ENCODE peak calls at places on chromosomes 4 and X, in six cellular contexts. One of them, this sample, is unnamed.

GRCh38 chr4:73067971-73068394 is 1.5 kb downstream of the COX18 start:
- DNase-seq in neural progenitor cell: no peak
- DNase-seq in IMR-90: peak; percentile 12
- DNase-seq in mammary epithelial cell: no peak
- DNase-seq in left ventricle myocardium inferior: no peak
- DNase-seq in right atrium auricular region: no peak
- DNase-seq in this sample: no peak

GRCh38 chrX:20352935-20353336 is 86.2 kb upstream of the RPS6KA3 start:
- DNase-seq in neural progenitor cell: no peak
- DNase-seq in IMR-90: no peak
- DNase-seq in mammary epithelial cell: no peak
- DNase-seq in left ventricle myocardium inferior: no peak
- DNase-seq in right atrium auricular region: no peak
- DNase-seq in this sample: no peak

GRCh38 chr4:95549246-95550138 is 719 bp upstream of the UNC5C start:
- DNase-seq in neural progenitor cell: peak; percentile 70
- DNase-seq in IMR-90: peak; percentile 19
- DNase-seq in mammary epithelial cell: peak; percentile 60
- DNase-seq in left ventricle myocardium inferior: peak; percentile 77
- DNase-seq in right atrium auricular region: peak; percentile 81
- DNase-seq in this sample: no peak

GRCh38 chr4:113952452-113953029 is 26.9 kb downstream of the ARSJ start:
- DNase-seq in neural progenitor cell: peak; percentile 78
- DNase-seq in IMR-90: peak; percentile 62
- DNase-seq in mammary epithelial cell: peak; percentile 27
- DNase-seq in left ventricle myocardium inferior: no peak
- DNase-seq in right atrium auricular region: no peak
- DNase-seq in this sample: peak; percentile 28

GRCh38 chr4:83139514-83140156 is 25.1 kb upstream of the PLAC8 start:
- DNase-seq in neural progenitor cell: no peak
- DNase-seq in IMR-90: no peak
- DNase-seq in mammary epithelial cell: no peak
- DNase-seq in left ventricle myocardium inferior: no peak
- DNase-seq in right atrium auricular region: no peak
- DNase-seq in this sample: no peak

GRCh38 chrX:12771445-12772069 is 19.7 kb upstream of the PRPS2 start:
- DNase-seq in neural progenitor cell: peak; percentile 84
- DNase-seq in IMR-90: peak; percentile 31
- DNase-seq in mammary epithelial cell: no peak
- DNase-seq in left ventricle myocardium inferior: peak; percentile 22
- DNase-seq in right atrium auricular region: no peak
- DNase-seq in this sample: peak; percentile 69

GRCh38 chr4:161382655-161383054 is 781.1 kb downstream of the FSTL5 start:
- DNase-seq in neural progenitor cell: no peak
- DNase-seq in IMR-90: no peak
- DNase-seq in mammary epithelial cell: no peak
- DNase-seq in left ventricle myocardium inferior: no peak
- DNase-seq in right atrium auricular region: no peak
- DNase-seq in this sample: no peak

GRCh38 chr4:5055411-5055810 is 4.1 kb downstream of the STK32B start:
- DNase-seq in neural progenitor cell: no peak
- DNase-seq in IMR-90: no peak
- DNase-seq in mammary epithelial cell: no peak
- DNase-seq in left ventricle myocardium inferior: no peak
- DNase-seq in right atrium auricular region: no peak
- DNase-seq in this sample: no peak

GRCh38 chrX:123425904-123426303 is 241.8 kb downstream of the GRIA3 start:
- DNase-seq in neural progenitor cell: no peak
- DNase-seq in IMR-90: no peak
- DNase-seq in mammary epithelial cell: peak; percentile 35
- DNase-seq in left ventricle myocardium inferior: no peak
- DNase-seq in right atrium auricular region: no peak
- DNase-seq in this sample: no peak

GRCh38 chrX:78119521-78120227 is 15.6 kb downstream of the PGK1 start:
- DNase-seq in neural progenitor cell: no peak
- DNase-seq in IMR-90: no peak
- DNase-seq in mammary epithelial cell: no peak
- DNase-seq in left ventricle myocardium inferior: no peak
- DNase-seq in right atrium auricular region: no peak
- DNase-seq in this sample: no peak

GRCh38 chr4:7805533-7806079 is 134.1 kb downstream of the AFAP1 start:
- DNase-seq in neural progenitor cell: peak; percentile 61
- DNase-seq in IMR-90: peak; percentile 95
- DNase-seq in mammary epithelial cell: peak; percentile 55
- DNase-seq in left ventricle myocardium inferior: peak; percentile 49
- DNase-seq in right atrium auricular region: peak; percentile 79
- DNase-seq in this sample: no peak

GRCh38 chrX:129632443-129632842 is 22.3 kb downstream of the APLN start:
- DNase-seq in neural progenitor cell: no peak
- DNase-seq in IMR-90: no peak
- DNase-seq in mammary epithelial cell: no peak
- DNase-seq in left ventricle myocardium inferior: no peak
- DNase-seq in right atrium auricular region: no peak
- DNase-seq in this sample: no peak

GRCh38 chr4:182745268-182745667 is 171.9 kb downstream of the DCTD start:
- DNase-seq in neural progenitor cell: no peak
- DNase-seq in IMR-90: no peak
- DNase-seq in mammary epithelial cell: peak; percentile 80
- DNase-seq in left ventricle myocardium inferior: no peak
- DNase-seq in right atrium auricular region: no peak
- DNase-seq in this sample: no peak

GRCh38 chr4:184961693-184962092 is 56.6 kb upstream of the HELT start:
- DNase-seq in neural progenitor cell: no peak
- DNase-seq in IMR-90: no peak
- DNase-seq in mammary epithelial cell: no peak
- DNase-seq in left ventricle myocardium inferior: no peak
- DNase-seq in right atrium auricular region: no peak
- DNase-seq in this sample: no peak

GRCh38 chrX:130916636-130917422 is 13.8 kb upstream of the ENOX2 start:
- DNase-seq in neural progenitor cell: peak; percentile 56
- DNase-seq in IMR-90: peak; percentile 54
- DNase-seq in mammary epithelial cell: peak; percentile 21
- DNase-seq in left ventricle myocardium inferior: peak; percentile 12
- DNase-seq in right atrium auricular region: no peak
- DNase-seq in this sample: peak; percentile 20

GRCh38 chrX:39564751-39565150 is 533.0 kb downstream of the BCOR start:
- DNase-seq in neural progenitor cell: no peak
- DNase-seq in IMR-90: no peak
- DNase-seq in mammary epithelial cell: no peak
- DNase-seq in left ventricle myocardium inferior: no peak
- DNase-seq in right atrium auricular region: no peak
- DNase-seq in this sample: no peak

GRCh38 chr4:824461-825062 is 1.4 kb downstream of the CPLX1 start:
- DNase-seq in neural progenitor cell: peak; percentile 27
- DNase-seq in IMR-90: no peak
- DNase-seq in mammary epithelial cell: no peak
- DNase-seq in left ventricle myocardium inferior: no peak
- DNase-seq in right atrium auricular region: no peak
- DNase-seq in this sample: no peak

GRCh38 chr4:5812506-5813229 is 80.2 kb downstream of the CRMP1 start:
- DNase-seq in neural progenitor cell: peak; percentile 81
- DNase-seq in IMR-90: peak; percentile 80
- DNase-seq in mammary epithelial cell: peak; percentile 55
- DNase-seq in left ventricle myocardium inferior: no peak
- DNase-seq in right atrium auricular region: no peak
- DNase-seq in this sample: peak; percentile 56

GRCh38 chrX:135425566-135425965 is 3.8 kb downstream of the SMIM10L2A start:
- DNase-seq in neural progenitor cell: no peak
- DNase-seq in IMR-90: peak; percentile 2
- DNase-seq in mammary epithelial cell: no peak
- DNase-seq in left ventricle myocardium inferior: no peak
- DNase-seq in right atrium auricular region: no peak
- DNase-seq in this sample: no peak

GRCh38 chr4:24795666-24796381 is 451 bp downstream of the SOD3 start:
- DNase-seq in neural progenitor cell: no peak
- DNase-seq in IMR-90: no peak
- DNase-seq in mammary epithelial cell: no peak
- DNase-seq in left ventricle myocardium inferior: no peak
- DNase-seq in right atrium auricular region: peak; percentile 58
- DNase-seq in this sample: no peak

GRCh38 chr4:22372958-22373357 is 142.9 kb downstream of the ADGRA3 start:
- DNase-seq in neural progenitor cell: peak; percentile 45
- DNase-seq in IMR-90: no peak
- DNase-seq in mammary epithelial cell: no peak
- DNase-seq in left ventricle myocardium inferior: no peak
- DNase-seq in right atrium auricular region: no peak
- DNase-seq in this sample: no peak

GRCh38 chr4:1201851-1202525 is 29.6 kb upstream of the SPON2 start:
- DNase-seq in neural progenitor cell: no peak
- DNase-seq in IMR-90: peak; percentile 95
- DNase-seq in mammary epithelial cell: no peak
- DNase-seq in left ventricle myocardium inferior: no peak
- DNase-seq in right atrium auricular region: peak; percentile 85
- DNase-seq in this sample: no peak

GRCh38 chrX:132821974-132822633 is 136.3 kb downstream of the HS6ST2 start:
- DNase-seq in neural progenitor cell: no peak
- DNase-seq in IMR-90: no peak
- DNase-seq in mammary epithelial cell: no peak
- DNase-seq in left ventricle myocardium inferior: no peak
- DNase-seq in right atrium auricular region: no peak
- DNase-seq in this sample: no peak

GRCh38 chr4:102569200-102569599 is 68.0 kb downstream of the NFKB1 start:
- DNase-seq in neural progenitor cell: no peak
- DNase-seq in IMR-90: peak; percentile 71
- DNase-seq in mammary epithelial cell: peak; percentile 68
- DNase-seq in left ventricle myocardium inferior: no peak
- DNase-seq in right atrium auricular region: no peak
- DNase-seq in this sample: no peak

GRCh38 chr4:1488831-1489638 is 82.8 kb upstream of the NKX1-1 start:
- DNase-seq in neural progenitor cell: no peak
- DNase-seq in IMR-90: no peak
- DNase-seq in mammary epithelial cell: no peak
- DNase-seq in left ventricle myocardium inferior: no peak
- DNase-seq in right atrium auricular region: no peak
- DNase-seq in this sample: no peak

GRCh38 chr4:46270986-46271596 is 118.8 kb downstream of the GABRA2 start:
- DNase-seq in neural progenitor cell: peak; percentile 19
- DNase-seq in IMR-90: peak; percentile 4
- DNase-seq in mammary epithelial cell: peak; percentile 21
- DNase-seq in left ventricle myocardium inferior: no peak
- DNase-seq in right atrium auricular region: no peak
- DNase-seq in this sample: peak; percentile 53

GRCh38 chr4:53616219-53616618 is 24.9 kb upstream of the LNX1 start:
- DNase-seq in neural progenitor cell: no peak
- DNase-seq in IMR-90: no peak
- DNase-seq in mammary epithelial cell: no peak
- DNase-seq in left ventricle myocardium inferior: no peak
- DNase-seq in right atrium auricular region: no peak
- DNase-seq in this sample: no peak
- H3K27ac ChIP-seq in neural progenitor cell: no peak overlapping the region
- H3K27ac ChIP-seq in IMR-90: no peak overlapping the region
- H3K27ac ChIP-seq in mammary epithelial cell: no peak overlapping the region
- H3K27ac ChIP-seq in left ventricle myocardium inferior: no peak overlapping the region
- H3K27ac ChIP-seq in right atrium auricular region: no peak overlapping the region
- H3K27ac ChIP-seq in this sample: no peak overlapping the region

DNA sequence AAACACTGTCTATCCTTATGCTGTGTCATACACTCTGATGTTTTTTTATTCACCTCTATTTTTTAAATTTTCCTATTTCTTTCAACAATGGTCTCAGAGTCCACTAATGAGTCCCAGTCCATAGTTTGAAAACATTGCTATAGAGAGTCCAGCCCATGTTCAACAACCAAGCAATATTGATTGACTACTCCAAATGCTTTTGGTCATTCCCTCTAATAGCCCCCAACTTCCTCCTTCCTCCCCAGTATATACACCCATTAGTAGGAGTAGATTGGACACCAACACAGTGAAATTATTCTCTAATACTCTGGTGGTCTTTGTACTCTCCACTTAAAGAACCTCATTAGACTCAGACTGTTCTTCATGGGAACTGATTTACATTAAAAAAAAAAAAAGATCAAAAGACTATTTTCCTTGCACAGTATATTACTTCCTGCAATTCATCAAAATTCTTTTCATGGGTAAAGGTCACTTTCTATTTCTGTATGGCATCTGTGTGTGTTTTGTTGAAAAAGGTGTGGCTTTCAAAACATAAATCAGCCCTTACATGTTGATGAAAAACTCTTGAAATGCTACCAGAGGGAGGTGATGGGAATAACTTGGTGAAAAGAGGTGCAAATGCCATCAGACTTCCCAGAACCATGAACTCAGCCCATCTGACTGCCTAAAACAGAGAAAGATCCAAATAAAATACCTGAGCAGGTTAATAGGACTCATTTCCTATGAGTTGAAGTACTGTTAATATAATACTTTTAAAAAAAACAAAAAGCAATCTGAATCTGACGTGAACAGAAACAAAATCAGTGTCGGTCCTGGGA is 250.3 kb upstream of the KLF3 start:
- DNase-seq in neural progenitor cell: no peak
- DNase-seq in IMR-90: no peak
- DNase-seq in mammary epithelial cell: no peak
- DNase-seq in left ventricle myocardium inferior: no peak
- DNase-seq in right atrium auricular region: no peak
- DNase-seq in this sample: no peak
- H3K27ac ChIP-seq in neural progenitor cell: no peak overlapping the region
- H3K27ac ChIP-seq in IMR-90: no peak overlapping the region
- H3K27ac ChIP-seq in mammary epithelial cell: no peak overlapping the region
- H3K27ac ChIP-seq in left ventricle myocardium inferior: no peak overlapping the region
- H3K27ac ChIP-seq in right atrium auricular region: no peak overlapping the region
- H3K27ac ChIP-seq in this sample: no peak overlapping the region

DNA sequence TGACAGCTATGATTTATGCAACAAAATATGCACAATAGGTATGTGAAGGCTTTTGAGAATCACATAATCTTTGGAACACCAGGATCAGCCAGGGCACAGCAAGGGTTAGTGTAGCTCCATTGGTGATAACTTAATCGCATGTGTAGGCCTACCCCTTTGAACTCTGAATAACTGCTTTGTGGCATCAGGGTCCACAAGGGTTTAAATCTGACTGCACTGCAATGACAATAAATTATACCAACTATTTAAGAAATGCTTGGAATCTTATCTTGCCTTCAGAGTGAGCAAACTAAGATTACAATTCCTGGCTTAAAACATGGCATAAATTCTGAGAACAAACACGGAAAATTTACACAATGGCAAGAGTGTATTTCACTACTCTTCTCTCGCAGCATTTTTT is 245.8 kb downstream of the FBXO8 start:
- DNase-seq in neural progenitor cell: no peak
- DNase-seq in IMR-90: no peak
- DNase-seq in mammary epithelial cell: no peak
- DNase-seq in left ventricle myocardium inferior: no peak
- DNase-seq in right atrium auricular region: no peak
- DNase-seq in this sample: no peak
- H3K27ac ChIP-seq in neural progenitor cell: no peak overlapping the region
- H3K27ac ChIP-seq in IMR-90: no peak overlapping the region
- H3K27ac ChIP-seq in mammary epithelial cell: no peak overlapping the region
- H3K27ac ChIP-seq in left ventricle myocardium inferior: no peak overlapping the region
- H3K27ac ChIP-seq in right atrium auricular region: no peak overlapping the region
- H3K27ac ChIP-seq in this sample: no peak overlapping the region

DNA sequence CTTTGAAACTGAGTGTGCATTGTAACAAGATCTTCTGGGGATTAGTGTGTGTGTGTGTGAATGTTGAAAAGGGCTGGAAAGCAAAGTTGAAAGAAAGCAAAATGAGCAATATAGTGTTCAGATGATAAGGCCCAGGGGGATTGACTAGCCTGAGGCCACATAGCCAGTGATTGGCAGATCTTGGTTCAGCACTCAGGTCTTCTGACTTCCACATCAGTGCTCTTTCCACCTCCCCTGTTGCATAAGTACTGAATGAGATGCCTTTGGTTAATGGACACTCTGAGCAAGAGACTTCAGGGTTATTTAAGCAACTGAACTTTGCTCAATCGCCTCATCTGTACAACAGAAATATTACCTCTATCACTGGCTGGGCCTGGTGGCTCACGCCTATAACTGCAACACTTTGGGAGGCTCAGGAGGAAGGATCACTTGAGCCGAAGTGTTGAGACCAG is 120.4 kb downstream of the TMEM164 start:
- DNase-seq in neural progenitor cell: no peak
- DNase-seq in IMR-90: no peak
- DNase-seq in mammary epithelial cell: no peak
- DNase-seq in left ventricle myocardium inferior: no peak
- DNase-seq in right atrium auricular region: no peak
- DNase-seq in this sample: no peak
- H3K27ac ChIP-seq in neural progenitor cell: no peak overlapping the region
- H3K27ac ChIP-seq in IMR-90: no peak overlapping the region
- H3K27ac ChIP-seq in mammary epithelial cell: no peak overlapping the region
- H3K27ac ChIP-seq in left ventricle myocardium inferior: no peak overlapping the region
- H3K27ac ChIP-seq in right atrium auricular region: no peak overlapping the region
- H3K27ac ChIP-seq in this sample: no peak overlapping the region